ENCODE peak calls at places on chromosomes 5 and 9, in six cellular contexts. D, B, P, K, V and R are unnamed samples.

GRCh38 chr9:137682431-137682991 is 63.7 kb downstream of the EHMT1 start:
- DNase-seq in D (no peak), B (no peak), P (no peak), K (no peak), V (no peak), R (no peak)

GRCh38 chr9:110650991-110651411 is 17.6 kb upstream of the MUSK start:
- DNase-seq in D (no peak), B (no peak), P (peak), K (no peak), V (no peak), R (no peak)

GRCh38 chr9:96009690-96010477 is 134.4 kb downstream of the ERCC6L2 start:
- DNase-seq in D (no peak), B (no peak), P (no peak), K (no peak), V (no peak), R (no peak)

GRCh38 chr9:130623466-130623865 is 40.9 kb upstream of the PRDM12 start:
- DNase-seq in D (no peak), B (no peak), P (no peak), K (no peak), V (no peak), R (no peak)

GRCh38 chr5:10649518-10650410 is 85.9 kb downstream of the ANKRD33B start:
- DNase-seq in D (no peak), B (peak), P (no peak), K (no peak), V (no peak), R (no peak)

GRCh38 chr5:63743096-63743798 is 219.0 kb downstream of the HTR1A start:
- DNase-seq in D (no peak), B (no peak), P (no peak), K (no peak), V (no peak), R (no peak)

GRCh38 chr5:35223777-35224395 is 6.4 kb downstream of the PRLR start:
- DNase-seq in D (no peak), B (no peak), P (no peak), K (no peak), V (no peak), R (no peak)

GRCh38 chr9:107488400-107489143 is 997 bp downstream of the KLF4 start:
- DNase-seq in D (peak), B (peak), P (peak), K (peak), V (peak), R (peak)

GRCh38 chr5:157859227-157859575 is 256 bp upstream of the CLINT1 start:
- DNase-seq in D (no peak), B (no peak), P (no peak), K (no peak), V (no peak), R (no peak)

GRCh38 chr9:15403155-15403554 is 19.5 kb upstream of the SNAPC3 start:
- DNase-seq in D (no peak), B (peak), P (no peak), K (no peak), V (no peak), R (no peak)

GRCh38 chr9:119360237-119360636 is 9.0 kb downstream of the BRINP1 start:
- DNase-seq in D (no peak), B (no peak), P (no peak), K (no peak), V (no peak), R (no peak)